ENCODE peak calls at places on chromosomes 7 and 10, in nine cellular contexts. Z is T-helper 17 cell; L is stimulated activated CD4-positive, alpha-beta T cell treated with anti-CD3 and anti-CD28 coated beads, Interleukin-15, amount 100 ng/mL, for 24 hours; H is iPS DF 19.7; X is heart left ventricle; U is activated naive CD4-positive, alpha-beta T cell treated with anti-CD3 and anti-CD28 coated beads for 36 hours; E is naive thymus-derived CD8-positive, alpha-beta T cell; F is left ventricle myocardium inferior; N is IMR-90. V is an unnamed sample.

GRCh38 chr7:148436571-148436970 is 154.0 kb upstream of the C7orf33 start:
- DNase-seq in N (no peak), L (no peak), E (no peak), X (no peak), Z (no peak), U (no peak), F (no peak), H (no peak), V (no peak)

GRCh38 chr7:156962145-156962544 is 12.6 kb downstream of the NOM1 start:
- DNase-seq in X (no peak), F (no peak), L (no peak), N (no peak), E (no peak), Z (no peak), H (no peak), U (no peak), V (no peak)

GRCh38 chr7:70530191-70530590 is 601.8 kb upstream of the GALNT17 start:
- DNase-seq in U (no peak), H (no peak), X (no peak), L (no peak), N (no peak), Z (no peak), F (no peak), E (no peak), V (no peak)

GRCh38 chr10:58475322-58476277 is 37.1 kb upstream of the BICC1 start:
- DNase-seq in F (no peak), H (no peak), N (peak), X (no peak), E (no peak), U (no peak), Z (no peak), L (no peak), V (no peak)

GRCh38 chr7:132345030-132345429 is 231.2 kb downstream of the PLXNA4 start:
- DNase-seq in N (no peak), L (no peak), H (no peak), X (no peak), E (no peak), Z (no peak), F (no peak), U (no peak), V (no peak)

GRCh38 chr10:68251146-68251545 is 19.2 kb upstream of the ATOH7 start:
- DNase-seq in N (no peak), Z (no peak), H (no peak), E (no peak), F (no peak), L (no peak), X (no peak), U (no peak), V (no peak)

GRCh38 chr7:111985802-111986201 is 220.4 kb downstream of the DOCK4 start:
- DNase-seq in F (no peak), Z (no peak), U (no peak), H (no peak), N (no peak), X (no peak), E (no peak), L (no peak), V (no peak)

GRCh38 chr10:116891208-116891607 is 41.9 kb downstream of the ENO4 start:
- DNase-seq in X (peak), H (no peak), F (peak), Z (no peak), N (peak), U (no peak), E (no peak), L (no peak), V (peak)

V was measured in Right ventricle myocardium superior.